ENCODE peak calls at places on chromosomes 11 and 22, in eight cellular contexts. F, J, D, U, Q, S, A and M are unnamed samples.
A peak's percentile ranks its signal among the peaks of the same experiment; 100 is the strongest.

GRCh38 chr11:117786099-117786870 is 10.7 kb downstream of the DSCAML1 start:
- DNase-seq in U (no peak), F (no peak), A (no peak), D (no peak), S (no peak), J (no peak), Q (no peak), M (no peak)

GRCh38 chr22:39679652-39680051 is 109.1 kb downstream of the CACNA1I start:
- DNase-seq in U (no peak), J (no peak), F (no peak), D (no peak), S (no peak), Q (no peak), A (no peak), M (no peak)

GRCh38 chr11:115215694-115216615 is 288.3 kb downstream of the CADM1 start:
- DNase-seq in S (no peak), Q (no peak), J (no peak), U (no peak), A (no peak), D (no peak), F (peak; percentile 2), M (no peak)

GRCh38 chr11:78344676-78345075 is 72.9 kb downstream of the GAB2 start:
- DNase-seq in S (no peak), D (no peak), Q (no peak), F (no peak), J (no peak), U (no peak), A (no peak), M (no peak)

GRCh38 chr11:69351460-69351859 is 57.5 kb downstream of the MYEOV start:
- DNase-seq in D (no peak), S (no peak), Q (no peak), J (no peak), A (no peak), F (peak; percentile 83), U (peak; percentile 71), M (no peak)

GRCh38 chr11:102458531-102458930 is 6.0 kb upstream of the TMEM123 start:
- DNase-seq in D (no peak), A (no peak), J (no peak), U (no peak), S (no peak), F (no peak), Q (no peak), M (no peak)

GRCh38 chr11:117885777-117886176 is 9.3 kb upstream of the FXYD6 start:
- DNase-seq in J (no peak), F (no peak), S (no peak), Q (no peak), A (no peak), U (no peak), D (no peak), M (peak; percentile 65)

GRCh38 chr11:16536513-16536912 is 180.2 kb upstream of the SOX6 start:
- DNase-seq in J (no peak), Q (no peak), D (no peak), F (no peak), S (no peak), U (no peak), A (no peak), M (no peak)

GRCh38 chr11:133136376-133136775 is 395.9 kb downstream of the OPCML start:
- DNase-seq in F (no peak), J (no peak), D (no peak), U (no peak), S (no peak), Q (no peak), A (no peak), M (no peak)

GRCh38 chr11:68373189-68373809 is 60.9 kb downstream of the LRP5 start:
- DNase-seq in A (no peak), Q (no peak), S (no peak), D (no peak), U (peak; percentile 87), J (no peak), F (peak; percentile 18), M (no peak)

GRCh38 chr11:3165152-3165705 is at the start of gene OSBPL5:
- DNase-seq in U (peak; percentile 77), D (no peak), F (peak; percentile 75), Q (peak; percentile 42), J (peak; percentile 39), S (peak; percentile 75), A (peak; percentile 42), M (peak; percentile 74)

GRCh38 chr11:64264371-64264852 is 13.1 kb downstream of the PLCB3 start:
- DNase-seq in U (no peak), S (no peak), A (no peak), D (no peak), J (no peak), Q (no peak), F (no peak), M (no peak)

GRCh38 chr11:15716550-15716949 is 601.8 kb downstream of the INSC start:
- DNase-seq in U (no peak), A (no peak), S (no peak), J (no peak), D (no peak), Q (no peak), F (peak; percentile 58), M (no peak)

GRCh38 chr22:21755855-21756284 is 20.3 kb upstream of the YPEL1 start:
- DNase-seq in J (no peak), A (no peak), U (peak; percentile 76), Q (no peak), D (no peak), F (peak; percentile 73), S (no peak), M (no peak)

GRCh38 chr11:18065572-18065971 is 19.5 kb upstream of the TPH1 start:
- DNase-seq in J (no peak), D (no peak), S (no peak), U (no peak), F (no peak), A (no peak), Q (no peak), M (peak; percentile 56)

GRCh38 chr11:134761361-134761760 is 349.3 kb upstream of the B3GAT1 start:
- DNase-seq in D (no peak), J (no peak), Q (no peak), S (no peak), U (no peak), F (no peak), A (no peak), M (no peak)

GRCh38 chr11:28110108-28110838 is 2.1 kb downstream of the METTL15 start:
- DNase-seq in A (peak; percentile 47), D (peak; percentile 21), J (peak; percentile 30), F (peak; percentile 83), Q (peak; percentile 34), U (peak; percentile 70), S (peak; percentile 78), M (peak; percentile 83)

GRCh38 chr22:23300476-23300875 is 120.2 kb downstream of the BCR start:
- DNase-seq in Q (no peak), A (no peak), F (no peak), J (no peak), U (no peak), D (no peak), S (no peak), M (no peak)

GRCh38 chr11:117731689-117732290 is 65.2 kb downstream of the DSCAML1 start:
- DNase-seq in F (no peak), A (no peak), D (no peak), J (no peak), Q (no peak), U (no peak), S (no peak), M (no peak)

GRCh38 chr22:49243335-49243734 is 584.3 kb downstream of the BRD1 start:
- DNase-seq in Q (no peak), A (no peak), U (no peak), J (no peak), S (no peak), D (no peak), F (no peak), M (no peak)

GRCh38 chr11:128892866-128893565 is 1.9 kb downstream of the KCNJ5 start:
- DNase-seq in A (no peak), J (no peak), S (no peak), U (no peak), D (no peak), F (no peak), Q (no peak), M (no peak)

GRCh38 chr11:33403344-33403743 is 146.2 kb downstream of the HIPK3 start:
- DNase-seq in S (no peak), Q (no peak), J (no peak), A (no peak), U (no peak), D (no peak), F (no peak), M (no peak)

GRCh38 chr11:121523581-121524232 is 70.9 kb upstream of the SORL1-AS1 start:
- DNase-seq in J (no peak), Q (no peak), A (no peak), F (no peak), D (no peak), S (no peak), U (no peak), M (no peak)

GRCh38 chr11:2929880-2930704 is 872 bp upstream of the PHLDA2 start:
- DNase-seq in D (no peak), J (no peak), F (peak; percentile 76), S (no peak), U (peak; percentile 34), Q (no peak), A (peak; percentile 26), M (peak; percentile 79)

GRCh38 chr11:20444537-20444936 is 57.0 kb downstream of the PRMT3 start:
- DNase-seq in A (no peak), U (no peak), F (no peak), Q (no peak), J (no peak), S (no peak), D (no peak), M (no peak)

GRCh38 chr11:64355078-64355940 is 3.7 kb upstream of the RPS6KA4 start:
- DNase-seq in U (peak; percentile 94), F (peak; percentile 83), D (no peak), A (no peak), J (no peak), S (peak; percentile 76), Q (peak; percentile 48), M (peak; percentile 81)

GRCh38 chr11:83610996-83611395 is 324.8 kb upstream of the CCDC90B start:
- DNase-seq in D (no peak), F (no peak), J (no peak), U (no peak), S (no peak), A (no peak), Q (no peak), M (no peak)

GRCh38 chr11:92384807-92385206 is 160.2 kb downstream of the FAT3 start:
- DNase-seq in F (peak; percentile 21), D (no peak), Q (no peak), U (no peak), S (peak; percentile 31), J (no peak), A (no peak), M (no peak)

GRCh38 chr11:125451400-125452124 is 44.5 kb downstream of the FEZ1 start:
- DNase-seq in U (no peak), S (peak; percentile 92), Q (no peak), A (no peak), F (peak; percentile 18), D (no peak), J (no peak), M (no peak)

GRCh38 chr11:121841487-121842167 is 274.4 kb downstream of the BLID start:
- DNase-seq in U (peak; percentile 84), J (no peak), Q (no peak), S (no peak), F (peak; percentile 90), A (no peak), D (no peak), M (no peak)

GRCh38 chr11:102291831-102292230 is 25.5 kb upstream of the BIRC3 start:
- DNase-seq in Q (no peak), J (no peak), D (no peak), S (no peak), U (no peak), A (no peak), F (no peak), M (no peak)

GRCh38 chr11:20060647-20061205 is 99.5 kb downstream of the DBX1 start:
- DNase-seq in A (no peak), D (no peak), F (no peak), Q (no peak), U (no peak), S (no peak), J (no peak), M (no peak)

GRCh38 chr22:45582955-45583320 is 80.3 kb downstream of the FBLN1 start:
- DNase-seq in F (no peak), U (no peak), Q (no peak), J (no peak), S (no peak), A (no peak), D (no peak), M (no peak)

GRCh38 chr11:76712125-76712524 is 41.6 kb upstream of the LRRC32 start:
- DNase-seq in D (no peak), S (no peak), J (no peak), U (no peak), F (no peak), A (no peak), Q (no peak), M (no peak)